ENCODE peak calls at places on chromosomes 11 and 22, in eight cellular contexts. One of them, this sample, is unnamed.

GRCh38 chr22:35379146-35379993 is 1.5 kb upstream of the HMOX1 start:
- DNase-seq in neuronal stem cell: no peak
- DNase-seq in mammary epithelial cell: no peak
- DNase-seq in fibroblast of lung: no peak
- DNase-seq in SK-N-MC: no peak
- DNase-seq in Karpas-422: no peak
- DNase-seq in SK-N-SH: no peak
- DNase-seq in HCT116: no peak
- DNase-seq in this sample: peak; percentile 70

GRCh38 chr11:66891849-66892660 is 35.2 kb downstream of the LRFN4 start:
- DNase-seq in fibroblast of lung: peak; percentile 95
- DNase-seq in mammary epithelial cell: peak; percentile 98
- DNase-seq in SK-N-MC: no peak
- DNase-seq in HCT116: peak; percentile 96
- DNase-seq in Karpas-422: peak; percentile 49
- DNase-seq in SK-N-SH: no peak
- DNase-seq in neuronal stem cell: no peak
- DNase-seq in this sample: peak; percentile 86

GRCh38 chr22:28187612-28188011 is 268.6 kb upstream of the PITPNB start:
- DNase-seq in SK-N-MC: no peak
- DNase-seq in fibroblast of lung: no peak
- DNase-seq in HCT116: no peak
- DNase-seq in Karpas-422: no peak
- DNase-seq in SK-N-SH: no peak
- DNase-seq in mammary epithelial cell: no peak
- DNase-seq in neuronal stem cell: no peak
- DNase-seq in this sample: no peak

GRCh38 chr11:102552020-102552419 is 21.5 kb upstream of the MMP7 start:
- DNase-seq in SK-N-SH: no peak
- DNase-seq in fibroblast of lung: no peak
- DNase-seq in SK-N-MC: no peak
- DNase-seq in HCT116: no peak
- DNase-seq in neuronal stem cell: no peak
- DNase-seq in Karpas-422: no peak
- DNase-seq in mammary epithelial cell: no peak
- DNase-seq in this sample: no peak

GRCh38 chr11:119538748-119539147 is 115.8 kb upstream of the THY1 start:
- DNase-seq in neuronal stem cell: no peak
- DNase-seq in mammary epithelial cell: no peak
- DNase-seq in SK-N-MC: no peak
- DNase-seq in Karpas-422: no peak
- DNase-seq in fibroblast of lung: no peak
- DNase-seq in HCT116: no peak
- DNase-seq in SK-N-SH: no peak
- DNase-seq in this sample: peak; percentile 34

GRCh38 chr11:104564921-104565580 is 333.2 kb downstream of the CASP12 start:
- DNase-seq in mammary epithelial cell: no peak
- DNase-seq in HCT116: no peak
- DNase-seq in fibroblast of lung: no peak
- DNase-seq in SK-N-SH: no peak
- DNase-seq in Karpas-422: no peak
- DNase-seq in neuronal stem cell: no peak
- DNase-seq in SK-N-MC: no peak
- DNase-seq in this sample: no peak

GRCh38 chr11:71342951-71343827 is 90.8 kb upstream of the SHANK2 start:
- DNase-seq in HCT116: peak; percentile 40
- DNase-seq in Karpas-422: peak; percentile 79
- DNase-seq in fibroblast of lung: no peak
- DNase-seq in SK-N-MC: no peak
- DNase-seq in SK-N-SH: peak; percentile 74
- DNase-seq in mammary epithelial cell: peak; percentile 30
- DNase-seq in neuronal stem cell: peak; percentile 44
- DNase-seq in this sample: peak; percentile 93

GRCh38 chr11:40877256-40877655 is 582.2 kb downstream of the LRRC4C start:
- DNase-seq in fibroblast of lung: peak; percentile 68
- DNase-seq in neuronal stem cell: no peak
- DNase-seq in SK-N-MC: no peak
- DNase-seq in mammary epithelial cell: peak; percentile 75
- DNase-seq in SK-N-SH: no peak
- DNase-seq in Karpas-422: no peak
- DNase-seq in HCT116: no peak
- DNase-seq in this sample: no peak

GRCh38 chr22:42964994-42965699 is 49.8 kb downstream of the PACSIN2 start:
- DNase-seq in fibroblast of lung: no peak
- DNase-seq in SK-N-SH: no peak
- DNase-seq in neuronal stem cell: no peak
- DNase-seq in SK-N-MC: no peak
- DNase-seq in mammary epithelial cell: no peak
- DNase-seq in HCT116: peak; percentile 86
- DNase-seq in Karpas-422: no peak
- DNase-seq in this sample: peak; percentile 78

GRCh38 chr22:22014285-22014659 is 31.7 kb upstream of the TOP3B start:
- DNase-seq in neuronal stem cell: no peak
- DNase-seq in HCT116: no peak
- DNase-seq in mammary epithelial cell: no peak
- DNase-seq in SK-N-SH: no peak
- DNase-seq in fibroblast of lung: no peak
- DNase-seq in Karpas-422: no peak
- DNase-seq in SK-N-MC: no peak
- DNase-seq in this sample: no peak

GRCh38 chr22:47444746-47445065 is 682.3 kb downstream of the TBC1D22A start:
- DNase-seq in SK-N-SH: no peak
- DNase-seq in SK-N-MC: no peak
- DNase-seq in neuronal stem cell: no peak
- DNase-seq in Karpas-422: no peak
- DNase-seq in HCT116: no peak
- DNase-seq in mammary epithelial cell: no peak
- DNase-seq in fibroblast of lung: no peak
- DNase-seq in this sample: no peak

GRCh38 chr11:13126430-13126829 is 117.3 kb downstream of the RASSF10 start:
- DNase-seq in Karpas-422: no peak
- DNase-seq in fibroblast of lung: peak; percentile 98
- DNase-seq in HCT116: no peak
- DNase-seq in mammary epithelial cell: peak; percentile 58
- DNase-seq in SK-N-SH: no peak
- DNase-seq in SK-N-MC: no peak
- DNase-seq in neuronal stem cell: no peak
- DNase-seq in this sample: no peak

GRCh38 chr11:112885744-112886706 is 75.2 kb upstream of the NCAM1 start:
- DNase-seq in SK-N-MC: no peak
- DNase-seq in mammary epithelial cell: no peak
- DNase-seq in fibroblast of lung: no peak
- DNase-seq in HCT116: no peak
- DNase-seq in Karpas-422: no peak
- DNase-seq in SK-N-SH: no peak
- DNase-seq in neuronal stem cell: no peak
- DNase-seq in this sample: no peak

GRCh38 chr11:94790771-94791180 is 22.6 kb downstream of the AMOTL1 start:
- DNase-seq in SK-N-SH: no peak
- DNase-seq in neuronal stem cell: no peak
- DNase-seq in HCT116: peak; percentile 48
- DNase-seq in Karpas-422: no peak
- DNase-seq in fibroblast of lung: peak; percentile 69
- DNase-seq in mammary epithelial cell: peak; percentile 94
- DNase-seq in SK-N-MC: no peak
- DNase-seq in this sample: no peak

GRCh38 chr22:46053563-46054090 is 76.7 kb upstream of the WNT7B start:
- DNase-seq in HCT116: no peak
- DNase-seq in Karpas-422: peak; percentile 85
- DNase-seq in neuronal stem cell: no peak
- DNase-seq in fibroblast of lung: peak; percentile 64
- DNase-seq in SK-N-MC: no peak
- DNase-seq in SK-N-SH: peak; percentile 94
- DNase-seq in mammary epithelial cell: peak; percentile 78
- DNase-seq in this sample: no peak

GRCh38 chr11:8032122-8032521 is 45.0 kb downstream of the EIF3F start:
- DNase-seq in SK-N-SH: peak; percentile 28
- DNase-seq in fibroblast of lung: no peak
- DNase-seq in mammary epithelial cell: no peak
- DNase-seq in neuronal stem cell: no peak
- DNase-seq in Karpas-422: no peak
- DNase-seq in HCT116: no peak
- DNase-seq in SK-N-MC: no peak
- DNase-seq in this sample: no peak
- H3K4me3 ChIP-seq in SK-N-SH: no peak overlapping the region
- H3K4me3 ChIP-seq in fibroblast of lung: no peak overlapping the region
- H3K4me3 ChIP-seq in mammary epithelial cell: no peak overlapping the region
- H3K4me3 ChIP-seq in neuronal stem cell: no peak overlapping the region
- H3K4me3 ChIP-seq in Karpas-422: no peak overlapping the region
- H3K4me3 ChIP-seq in HCT116: no peak overlapping the region
- H3K4me3 ChIP-seq in SK-N-MC: no peak overlapping the region
- H3K4me3 ChIP-seq in this sample: no peak overlapping the region

GRCh38 chr11:70108250-70108649 is 30.1 kb downstream of the ANO1 start:
- DNase-seq in mammary epithelial cell: no peak
- DNase-seq in HCT116: no peak
- DNase-seq in fibroblast of lung: peak; percentile 82
- DNase-seq in SK-N-SH: no peak
- DNase-seq in SK-N-MC: no peak
- DNase-seq in Karpas-422: no peak
- DNase-seq in neuronal stem cell: no peak
- DNase-seq in this sample: no peak
- H3K27ac ChIP-seq in mammary epithelial cell: no peak overlapping the region
- H3K27ac ChIP-seq in HCT116: no peak overlapping the region
- H3K27ac ChIP-seq in fibroblast of lung: no peak overlapping the region
- H3K27ac ChIP-seq in SK-N-SH: no peak overlapping the region
- H3K27ac ChIP-seq in SK-N-MC: no peak overlapping the region
- H3K27ac ChIP-seq in Karpas-422: no peak overlapping the region
- H3K27ac ChIP-seq in neuronal stem cell: no peak overlapping the region
- H3K27ac ChIP-seq in this sample: peak overlapping the region; percentile 71

GRCh38 chr22:19634206-19634536 is 80.1 kb upstream of the SEPTIN5 start:
- DNase-seq in HCT116: no peak
- DNase-seq in mammary epithelial cell: no peak
- DNase-seq in Karpas-422: no peak
- DNase-seq in SK-N-MC: no peak
- DNase-seq in SK-N-SH: peak; percentile 9
- DNase-seq in neuronal stem cell: no peak
- DNase-seq in fibroblast of lung: no peak
- DNase-seq in this sample: peak; percentile 35

GRCh38 chr22:19629720-19630419 is 84.4 kb upstream of the SEPTIN5 start:
- DNase-seq in SK-N-SH: peak; percentile 95
- DNase-seq in fibroblast of lung: peak; percentile 58
- DNase-seq in SK-N-MC: no peak
- DNase-seq in Karpas-422: peak; percentile 96
- DNase-seq in mammary epithelial cell: peak; percentile 38
- DNase-seq in neuronal stem cell: peak; percentile 82
- DNase-seq in HCT116: peak; percentile 68
- DNase-seq in this sample: peak; percentile 96

GRCh38 chr22:19630614-19631013 is 83.7 kb upstream of the SEPTIN5 start:
- DNase-seq in HCT116: no peak
- DNase-seq in SK-N-SH: peak; percentile 6
- DNase-seq in fibroblast of lung: no peak
- DNase-seq in neuronal stem cell: no peak
- DNase-seq in SK-N-MC: no peak
- DNase-seq in Karpas-422: no peak
- DNase-seq in mammary epithelial cell: no peak
- DNase-seq in this sample: peak; percentile 16

GRCh38 chr22:19632671-19633148 is 81.6 kb upstream of the SEPTIN5 start:
- DNase-seq in SK-N-MC: no peak
- DNase-seq in HCT116: no peak
- DNase-seq in SK-N-SH: peak; percentile 7
- DNase-seq in mammary epithelial cell: peak; percentile 11
- DNase-seq in neuronal stem cell: no peak
- DNase-seq in Karpas-422: no peak
- DNase-seq in fibroblast of lung: peak; percentile 4
- DNase-seq in this sample: no peak

DNA sequence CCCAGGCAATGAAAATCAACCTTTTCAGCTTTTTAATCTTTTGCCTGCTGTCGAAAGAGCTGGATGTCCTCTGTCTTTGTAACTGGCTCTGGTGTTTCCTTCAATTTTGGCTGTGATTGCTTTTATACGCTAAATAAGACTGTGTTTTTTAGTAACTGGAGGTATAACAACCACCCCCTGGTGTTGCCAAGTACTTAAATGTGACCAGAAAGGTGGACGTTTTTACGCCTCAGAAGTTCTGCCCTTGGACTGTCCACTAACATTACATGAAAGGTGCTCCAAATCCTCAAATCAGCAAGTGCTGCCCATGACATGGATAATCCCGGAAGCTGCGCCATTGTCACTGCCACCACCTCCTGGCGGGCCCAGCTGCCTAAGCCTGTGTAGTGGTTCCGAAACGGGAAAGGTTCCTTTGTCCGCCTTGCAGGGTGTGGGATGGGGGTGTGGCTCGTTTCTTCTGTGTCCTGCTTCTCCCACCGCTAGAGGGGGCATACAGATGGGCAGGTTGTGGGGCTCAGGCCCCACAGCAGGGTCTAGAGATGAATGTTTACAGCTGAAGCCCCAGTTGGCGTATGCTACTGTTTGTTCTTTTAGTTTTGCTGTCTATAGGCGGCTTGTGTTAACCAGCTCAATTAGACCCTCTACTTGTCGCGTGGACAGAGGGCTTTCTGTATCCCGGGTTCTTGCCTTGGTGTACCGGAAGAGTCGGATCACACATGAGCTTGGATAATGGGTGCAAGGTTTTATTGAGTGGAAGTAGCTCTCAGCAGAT is 82.2 kb upstream of the SEPTIN5 start:
- DNase-seq in neuronal stem cell: peak; percentile 31
- DNase-seq in mammary epithelial cell: no peak
- DNase-seq in Karpas-422: peak; percentile 80
- DNase-seq in fibroblast of lung: peak; percentile 39
- DNase-seq in SK-N-MC: no peak
- DNase-seq in HCT116: peak; percentile 55
- DNase-seq in SK-N-SH: peak; percentile 82
- DNase-seq in this sample: peak; percentile 89
- H3K9ac ChIP-seq in neuronal stem cell: no peak overlapping the region
- H3K9ac ChIP-seq in mammary epithelial cell: no peak overlapping the region
- H3K9ac ChIP-seq in Karpas-422: no peak overlapping the region
- H3K9ac ChIP-seq in fibroblast of lung: no peak overlapping the region
- H3K9ac ChIP-seq in SK-N-MC: no peak overlapping the region
- H3K9ac ChIP-seq in HCT116: no peak overlapping the region
- H3K9ac ChIP-seq in SK-N-SH: no peak overlapping the region
- H3K9ac ChIP-seq in this sample: no peak overlapping the region

GRCh38 chr22:38841211-38841610 is 2.6 kb downstream of the NPTXR start:
- DNase-seq in HCT116: no peak
- DNase-seq in SK-N-MC: no peak
- DNase-seq in SK-N-SH: no peak
- DNase-seq in mammary epithelial cell: no peak
- DNase-seq in Karpas-422: no peak
- DNase-seq in fibroblast of lung: no peak
- DNase-seq in neuronal stem cell: no peak
- DNase-seq in this sample: no peak

GRCh38 chr22:38843716-38844660 is at the start of gene NPTXR:
- DNase-seq in neuronal stem cell: peak; percentile 54
- DNase-seq in mammary epithelial cell: no peak
- DNase-seq in Karpas-422: no peak
- DNase-seq in SK-N-MC: no peak
- DNase-seq in SK-N-SH: peak; percentile 90
- DNase-seq in fibroblast of lung: peak; percentile 50
- DNase-seq in HCT116: no peak
- DNase-seq in this sample: peak; percentile 83

GRCh38 chr22:38843201-38843715 is 570 bp downstream of the NPTXR start:
- DNase-seq in neuronal stem cell: peak; percentile 56
- DNase-seq in SK-N-SH: peak; percentile 84
- DNase-seq in mammary epithelial cell: peak; percentile 56
- DNase-seq in fibroblast of lung: peak; percentile 83
- DNase-seq in HCT116: no peak
- DNase-seq in Karpas-422: no peak
- DNase-seq in SK-N-MC: no peak
- DNase-seq in this sample: peak; percentile 78

GRCh38 chr22:38841635-38842034 is 2.2 kb downstream of the NPTXR start:
- DNase-seq in fibroblast of lung: no peak
- DNase-seq in SK-N-MC: no peak
- DNase-seq in Karpas-422: no peak
- DNase-seq in SK-N-SH: no peak
- DNase-seq in neuronal stem cell: no peak
- DNase-seq in mammary epithelial cell: no peak
- DNase-seq in HCT116: no peak
- DNase-seq in this sample: no peak

GRCh38 chr22:38842512-38843200 is 1.2 kb downstream of the NPTXR start:
- DNase-seq in HCT116: no peak
- DNase-seq in Karpas-422: no peak
- DNase-seq in SK-N-MC: no peak
- DNase-seq in SK-N-SH: no peak
- DNase-seq in mammary epithelial cell: no peak
- DNase-seq in neuronal stem cell: no peak
- DNase-seq in fibroblast of lung: no peak
- DNase-seq in this sample: no peak
- H3K4me3 ChIP-seq in HCT116: peak overlapping the region; percentile 64
- H3K4me3 ChIP-seq in Karpas-422: no peak overlapping the region
- H3K4me3 ChIP-seq in SK-N-MC: peak overlapping the region; percentile 90
- H3K4me3 ChIP-seq in SK-N-SH: peak overlapping the region; percentile 37
- H3K4me3 ChIP-seq in mammary epithelial cell: peak overlapping the region; percentile 40
- H3K4me3 ChIP-seq in neuronal stem cell: peak overlapping the region; percentile 80
- H3K4me3 ChIP-seq in fibroblast of lung: peak overlapping the region; percentile 16
- H3K4me3 ChIP-seq in this sample: peak overlapping the region; percentile 49